ENCODE peak calls at places on chromosome 4, in four cellular contexts. One of them, this sample, is unnamed.

GRCh38 chr4:38046735-38047487 is 86.7 kb downstream of the PTTG2 start:
- DNase-seq in HS-27A: no peak
- DNase-seq in epithelial cell of esophagus: peak
- DNase-seq in T follicular helper cell: no peak
- DNase-seq in this sample: peak

GRCh38 chr4:185965456-185966384 is 103.2 kb upstream of the TLR3 start:
- DNase-seq in HS-27A: no peak
- DNase-seq in epithelial cell of esophagus: no peak
- DNase-seq in T follicular helper cell: no peak
- DNase-seq in this sample: no peak

GRCh38 chr4:5611656-5612187 is 96.6 kb downstream of the EVC2 start:
- DNase-seq in HS-27A: no peak
- DNase-seq in epithelial cell of esophagus: no peak
- DNase-seq in T follicular helper cell: no peak
- DNase-seq in this sample: no peak

GRCh38 chr4:143302526-143302925 is 34.1 kb upstream of the GAB1 start:
- DNase-seq in HS-27A: no peak
- DNase-seq in epithelial cell of esophagus: no peak
- DNase-seq in T follicular helper cell: no peak
- DNase-seq in this sample: no peak

GRCh38 chr4:73487233-73487632 is 5.7 kb downstream of the AFM start:
- DNase-seq in HS-27A: no peak
- DNase-seq in epithelial cell of esophagus: no peak
- DNase-seq in T follicular helper cell: no peak
- DNase-seq in this sample: no peak

GRCh38 chr4:152110780-152111179 is 350.0 kb upstream of the GATB start:
- DNase-seq in HS-27A: no peak
- DNase-seq in epithelial cell of esophagus: no peak
- DNase-seq in T follicular helper cell: no peak
- DNase-seq in this sample: no peak

GRCh38 chr4:67746797-67747495 is 7.2 kb downstream of the GNRHR start:
- DNase-seq in HS-27A: no peak
- DNase-seq in epithelial cell of esophagus: peak
- DNase-seq in T follicular helper cell: no peak
- DNase-seq in this sample: peak

GRCh38 chr4:78758105-78758504 is 18.0 kb upstream of the BMP2K start:
- DNase-seq in HS-27A: no peak
- DNase-seq in epithelial cell of esophagus: no peak
- DNase-seq in T follicular helper cell: no peak
- DNase-seq in this sample: no peak

GRCh38 chr4:41095973-41096372 is 118.4 kb downstream of the APBB2 start:
- DNase-seq in HS-27A: no peak
- DNase-seq in epithelial cell of esophagus: peak
- DNase-seq in T follicular helper cell: no peak
- DNase-seq in this sample: no peak

GRCh38 chr4:183147983-183148382 is 48.9 kb downstream of the WWC2 start:
- DNase-seq in HS-27A: no peak
- DNase-seq in epithelial cell of esophagus: no peak
- DNase-seq in T follicular helper cell: no peak
- DNase-seq in this sample: no peak

GRCh38 chr4:37389369-37389765 is 144.8 kb downstream of the NWD2 start:
- DNase-seq in HS-27A: no peak
- DNase-seq in epithelial cell of esophagus: no peak
- DNase-seq in T follicular helper cell: no peak
- DNase-seq in this sample: no peak

GRCh38 chr4:128310266-128310697 is 22.7 kb upstream of the PGRMC2 start:
- DNase-seq in HS-27A: no peak
- DNase-seq in epithelial cell of esophagus: no peak
- DNase-seq in T follicular helper cell: no peak
- DNase-seq in this sample: peak

GRCh38 chr4:80787306-80787705 is 243.2 kb upstream of the BMP3 start:
- DNase-seq in HS-27A: no peak
- DNase-seq in epithelial cell of esophagus: no peak
- DNase-seq in T follicular helper cell: no peak
- DNase-seq in this sample: no peak

GRCh38 chr4:122796801-122797404 is 29.7 kb upstream of the FGF2 start:
- DNase-seq in HS-27A: no peak
- DNase-seq in epithelial cell of esophagus: no peak
- DNase-seq in T follicular helper cell: no peak
- DNase-seq in this sample: no peak

GRCh38 chr4:4394644-4395043 is 7.7 kb downstream of the NSG1 start:
- DNase-seq in HS-27A: no peak
- DNase-seq in epithelial cell of esophagus: peak
- DNase-seq in T follicular helper cell: no peak
- DNase-seq in this sample: no peak

GRCh38 chr4:140116442-140117104 is 37.4 kb downstream of the MAML3 start:
- DNase-seq in HS-27A: no peak
- DNase-seq in epithelial cell of esophagus: peak
- DNase-seq in T follicular helper cell: no peak
- DNase-seq in this sample: no peak

GRCh38 chr4:165879581-165879980 is 6.5 kb downstream of the TLL1 start:
- DNase-seq in HS-27A: no peak
- DNase-seq in epithelial cell of esophagus: no peak
- DNase-seq in T follicular helper cell: no peak
- DNase-seq in this sample: no peak

GRCh38 chr4:184386271-184386781 is 88.0 kb downstream of the IRF2 start:
- DNase-seq in HS-27A: no peak
- DNase-seq in epithelial cell of esophagus: no peak
- DNase-seq in T follicular helper cell: no peak
- DNase-seq in this sample: peak

GRCh38 chr4:136651278-136651667 is 881.0 kb downstream of the PCDH18 start:
- DNase-seq in HS-27A: no peak
- DNase-seq in epithelial cell of esophagus: no peak
- DNase-seq in T follicular helper cell: no peak
- DNase-seq in this sample: no peak

GRCh38 chr4:106816501-106816900 is 219.6 kb downstream of the DKK2 start:
- DNase-seq in HS-27A: peak
- DNase-seq in epithelial cell of esophagus: peak
- DNase-seq in T follicular helper cell: no peak
- DNase-seq in this sample: no peak

GRCh38 chr4:70737409-70737808 is 15.6 kb downstream of the RUFY3 start:
- DNase-seq in HS-27A: no peak
- DNase-seq in epithelial cell of esophagus: no peak
- DNase-seq in T follicular helper cell: no peak
- DNase-seq in this sample: no peak

GRCh38 chr4:68416591-68416990 is 30.7 kb upstream of the TMPRSS11E start:
- DNase-seq in HS-27A: no peak
- DNase-seq in epithelial cell of esophagus: peak
- DNase-seq in T follicular helper cell: no peak
- DNase-seq in this sample: no peak

GRCh38 chr4:118972167-118972566 is 83.5 kb downstream of the SYNPO2 start:
- DNase-seq in HS-27A: no peak
- DNase-seq in epithelial cell of esophagus: no peak
- DNase-seq in T follicular helper cell: no peak
- DNase-seq in this sample: no peak

GRCh38 chr4:6783111-6783981 is 819 bp downstream of the KIAA0232 start:
- DNase-seq in HS-27A: no peak
- DNase-seq in epithelial cell of esophagus: peak
- DNase-seq in T follicular helper cell: peak
- DNase-seq in this sample: peak

GRCh38 chr4:26464420-26465095 is 25.7 kb downstream of the CCKAR start:
- DNase-seq in HS-27A: no peak
- DNase-seq in epithelial cell of esophagus: no peak
- DNase-seq in T follicular helper cell: no peak
- DNase-seq in this sample: no peak

GRCh38 chr4:73653695-73654106 is 33.5 kb upstream of the RASSF6 start:
- DNase-seq in HS-27A: peak
- DNase-seq in epithelial cell of esophagus: peak
- DNase-seq in T follicular helper cell: no peak
- DNase-seq in this sample: peak

GRCh38 chr4:2257361-2258001 is 4.4 kb downstream of the MXD4 start:
- DNase-seq in HS-27A: no peak
- DNase-seq in epithelial cell of esophagus: no peak
- DNase-seq in T follicular helper cell: no peak
- DNase-seq in this sample: no peak

GRCh38 chr4:56817840-56818491 is 3.5 kb downstream of the SPINK2 start:
- DNase-seq in HS-27A: no peak
- DNase-seq in epithelial cell of esophagus: peak
- DNase-seq in T follicular helper cell: no peak
- DNase-seq in this sample: no peak

GRCh38 chr4:177713454-177713853 is 271.2 kb upstream of the AGA start:
- DNase-seq in HS-27A: no peak
- DNase-seq in epithelial cell of esophagus: no peak
- DNase-seq in T follicular helper cell: no peak
- DNase-seq in this sample: no peak

GRCh38 chr4:87024181-87024580 is 89.4 kb downstream of the AFF1 start:
- DNase-seq in HS-27A: no peak
- DNase-seq in epithelial cell of esophagus: no peak
- DNase-seq in T follicular helper cell: no peak
- DNase-seq in this sample: no peak

GRCh38 chr4:38663021-38663800 is 788 bp upstream of the KLF3 start:
- DNase-seq in HS-27A: no peak
- DNase-seq in epithelial cell of esophagus: no peak
- DNase-seq in T follicular helper cell: no peak
- DNase-seq in this sample: no peak

GRCh38 chr4:38268837-38269236 is 308.6 kb downstream of the PTTG2 start:
- DNase-seq in HS-27A: no peak
- DNase-seq in epithelial cell of esophagus: no peak
- DNase-seq in T follicular helper cell: no peak
- DNase-seq in this sample: no peak

GRCh38 chr4:79652232-79652631 is 244.2 kb upstream of the GK2 start:
- DNase-seq in HS-27A: peak
- DNase-seq in epithelial cell of esophagus: peak
- DNase-seq in T follicular helper cell: no peak
- DNase-seq in this sample: no peak

GRCh38 chr4:62517721-62518120 is 1317.6 kb downstream of the ADGRL3 start:
- DNase-seq in HS-27A: no peak
- DNase-seq in epithelial cell of esophagus: no peak
- DNase-seq in T follicular helper cell: no peak
- DNase-seq in this sample: no peak

GRCh38 chr4:47674173-47674572 is 163.7 kb downstream of the CORIN start:
- DNase-seq in HS-27A: no peak
- DNase-seq in epithelial cell of esophagus: peak
- DNase-seq in T follicular helper cell: no peak
- DNase-seq in this sample: no peak

GRCh38 chr4:7805533-7806079 is 134.1 kb downstream of the AFAP1 start:
- DNase-seq in HS-27A: peak
- DNase-seq in epithelial cell of esophagus: peak
- DNase-seq in T follicular helper cell: no peak
- DNase-seq in this sample: no peak

GRCh38 chr4:141524116-141524515 is 112.3 kb upstream of the IL15 start:
- DNase-seq in HS-27A: peak
- DNase-seq in epithelial cell of esophagus: no peak
- DNase-seq in T follicular helper cell: no peak
- DNase-seq in this sample: no peak

GRCh38 chr4:117796677-117797076 is 237.6 kb upstream of the NDST3 start:
- DNase-seq in HS-27A: no peak
- DNase-seq in epithelial cell of esophagus: peak
- DNase-seq in T follicular helper cell: no peak
- DNase-seq in this sample: no peak

GRCh38 chr4:129138762-129139496 is 43.0 kb downstream of the C4orf33 start:
- DNase-seq in HS-27A: no peak
- DNase-seq in epithelial cell of esophagus: peak
- DNase-seq in T follicular helper cell: no peak
- DNase-seq in this sample: peak

GRCh38 chr4:106358899-106359298 is 9.7 kb downstream of the GIMD1 start:
- DNase-seq in HS-27A: peak
- DNase-seq in epithelial cell of esophagus: peak
- DNase-seq in T follicular helper cell: no peak
- DNase-seq in this sample: no peak

This sample was measured in NCI-H1417.